ENCODE peak calls at places on chromosomes 6 and 20, in seven cellular contexts. E is spleen, Q is T-cell, J is WTC11, I is HTR-8/SVneo, O is nephron progenitor cell, M is COR-L47. C is an unnamed sample.

GRCh38 chr6:134123666-134124208 is 71.3 kb upstream of the SLC2A12 start:
- DNase-seq in I (peak), O (no peak), J (peak), Q (no peak), E (no peak), M (no peak), C (peak)

GRCh38 chr20:48603819-48604405 is 223.9 kb downstream of the PREX1 start:
- DNase-seq in M (no peak), I (no peak), E (peak), Q (no peak), O (no peak), J (no peak), C (no peak)

GRCh38 chr6:81812416-81812815 is 59.9 kb upstream of the TENT5A start:
- DNase-seq in E (no peak), J (no peak), O (no peak), M (no peak), I (no peak), Q (no peak), C (no peak)

GRCh38 chr6:36290668-36291620 is 21.1 kb downstream of the PNPLA1 start:
- DNase-seq in J (no peak), M (no peak), E (no peak), O (no peak), Q (no peak), I (peak), C (no peak)

GRCh38 chr20:47358672-47359532 is 2.4 kb upstream of the ZMYND8 start:
- DNase-seq in I (peak), O (peak), J (peak), E (peak), Q (peak), M (no peak), C (peak)

GRCh38 chr20:42749548-42749947 is 440.2 kb downstream of the PTPRT start:
- DNase-seq in Q (no peak), J (no peak), M (no peak), O (no peak), E (no peak), I (no peak), C (no peak)

GRCh38 chr20:51327251-51327841 is 215.2 kb downstream of the NFATC2 start:
- DNase-seq in E (peak), I (peak), O (no peak), M (no peak), J (no peak), Q (no peak), C (no peak)

GRCh38 chr6:99613398-99613704 is 6.7 kb downstream of the PRDM13 start:
- DNase-seq in M (peak), I (no peak), J (peak), Q (no peak), E (peak), O (peak), C (peak)

GRCh38 chr6:116314878-116315277 is 35.1 kb upstream of the TSPYL1 start:
- DNase-seq in Q (no peak), E (no peak), M (no peak), J (no peak), I (no peak), O (no peak), C (no peak)

GRCh38 chr20:16352321-16352720 is 220.9 kb downstream of the KIF16B start:
- DNase-seq in I (no peak), E (no peak), J (no peak), Q (no peak), M (no peak), O (no peak), C (no peak)

GRCh38 chr20:58700823-58701222 is 8.2 kb downstream of the NPEPL1 start:
- DNase-seq in J (peak), E (peak), I (no peak), Q (no peak), M (no peak), O (no peak), C (no peak)

GRCh38 chr20:61953037-61953788 is 112.5 kb downstream of the TAF4 start:
- DNase-seq in I (no peak), M (no peak), Q (no peak), O (no peak), J (no peak), E (peak), C (no peak)

GRCh38 chr6:144435602-144436426 is 150.7 kb downstream of the UTRN start:
- DNase-seq in Q (no peak), M (no peak), J (no peak), E (no peak), O (no peak), I (no peak), C (no peak)

GRCh38 chr20:61527626-61528025 is 275.6 kb downstream of the CDH4 start:
- DNase-seq in Q (no peak), O (no peak), I (no peak), M (no peak), J (no peak), E (no peak), C (no peak)

GRCh38 chr20:47778398-47779354 is 6.6 kb downstream of the SULF2 start:
- DNase-seq in J (no peak), M (no peak), Q (no peak), O (no peak), E (no peak), I (no peak), C (no peak)

GRCh38 chr6:124298682-124299081 is 495.0 kb downstream of the NKAIN2 start:
- DNase-seq in E (no peak), O (no peak), I (no peak), J (no peak), Q (no peak), M (peak), C (peak)

GRCh38 chr6:57173886-57174510 is 1.9 kb downstream of the BAG2 start:
- DNase-seq in E (no peak), Q (no peak), J (no peak), M (no peak), O (no peak), I (peak), C (no peak)

GRCh38 chr20:62244644-62245108 is 6.4 kb downstream of the OSBPL2 start:
- DNase-seq in O (no peak), E (no peak), M (peak), J (no peak), Q (no peak), I (no peak), C (no peak)

GRCh38 chr6:163533443-163533842 is 118.9 kb downstream of the QKI start:
- DNase-seq in M (no peak), Q (no peak), J (no peak), I (peak), O (no peak), E (no peak), C (no peak)

GRCh38 chr20:10513931-10514575 is 78.9 kb downstream of the SLX4IP start:
- DNase-seq in Q (no peak), J (no peak), M (no peak), I (no peak), E (no peak), O (no peak), C (no peak)